ENCODE peak calls at places on chromosomes 4 and X, in four cellular contexts. W is right atrium auricular region, I is A673, P is Peyer's patch. U is an unnamed sample. For H3K4me1, the result is how much of the 10 kb centered on the place peaks cover.

GRCh38 chrX:270848-271367 is 10.3 kb upstream of the PLCXD1 start:
- DNase-seq in P (no peak), W (no peak), I (no peak), U (no peak)

GRCh38 chrX:53714580-53715335 is 28.2 kb upstream of the HUWE1 start:
- DNase-seq in P (no peak), W (no peak), I (no peak), U (no peak)

GRCh38 chr4:123898941-123899666 is 502.5 kb downstream of the SPRY1 start:
- DNase-seq in W (no peak), P (no peak), I (no peak), U (no peak)

GRCh38 chr4:5883916-5884315 is 9.0 kb downstream of the CRMP1 start:
- DNase-seq in I (no peak), P (no peak), W (no peak), U (no peak)

GRCh38 chrX:101062171-101062570 is 10.3 kb upstream of the TRMT2B start:
- DNase-seq in W (no peak), P (no peak), I (no peak), U (no peak)

GRCh38 chr4:56465599-56466295 is 1.7 kb upstream of the SRP72 start:
- DNase-seq in P (no peak), W (no peak), I (no peak), U (no peak)

GRCh38 chr4:33606951-33607350 is 2637.4 kb downstream of the ARAP2 start:
- DNase-seq in I (no peak), W (no peak), P (no peak), U (no peak)

GRCh38 chr4:68861057-68861456 is 45.3 kb downstream of the UGT2B10 start:
- DNase-seq in I (no peak), P (no peak), W (no peak), U (no peak)

GRCh38 chrX:123588723-123589122 is 144.1 kb downstream of the THOC2 start:
- DNase-seq in W (no peak), P (no peak), I (no peak), U (no peak)

GRCh38 chr4:11070813-11071212 is 357.9 kb downstream of the HS3ST1 start:
- DNase-seq in W (no peak), I (no peak), P (no peak), U (no peak)

GRCh38 chrX:63350551-63350950 is 581 bp downstream of the SPIN4 start:
- DNase-seq in P (peak), I (peak), W (no peak), U (peak)

GRCh38 chrX:23008431-23009099 is 8.8 kb downstream of the DDX53 start:
- DNase-seq in P (no peak), I (peak), W (no peak), U (no peak)

GRCh38 chrX:68763481-68763880 is 65.3 kb upstream of the EFNB1 start:
- DNase-seq in I (no peak), W (peak), P (no peak), U (no peak)

GRCh38 chr4:182014989-182015388 is 228.2 kb upstream of the TENM3 start:
- DNase-seq in I (no peak), W (no peak), P (no peak), U (no peak)

GRCh38 chr4:177047070-177047850 is 254.5 kb upstream of the VEGFC start:
- DNase-seq in P (peak), W (no peak), I (peak), U (peak)

GRCh38 chr4:13990596-13991589 is 363.4 kb upstream of the BOD1L1 start:
- DNase-seq in W (no peak), I (peak), P (no peak), U (no peak)

GRCh38 chrX:143853488-143853887 is 30.4 kb upstream of the UBE2NL start:
- DNase-seq in I (peak), P (no peak), W (no peak), U (no peak)

GRCh38 chr4:183388777-183389176 is 55.7 kb upstream of the CDKN2AIP start:
- DNase-seq in W (no peak), I (no peak), P (no peak), U (no peak)

GRCh38 chr4:179165862-179166261 is 1723.6 kb upstream of the AGA start:
- DNase-seq in W (no peak), I (no peak), P (no peak), U (no peak)

GRCh38 chr4:51963871-51964513 is 56.2 kb downstream of the LRRC66 start:
- DNase-seq in P (no peak), W (no peak), I (no peak), U (no peak)

GRCh38 chr4:113773014-113773413 is 11.5 kb upstream of the CAMK2D start:
- DNase-seq in W (no peak), I (no peak), P (no peak), U (no peak)

GRCh38 chr4:130808492-130808891 is 1712.5 kb downstream of the C4orf33 start:
- DNase-seq in I (peak), W (no peak), P (no peak), U (no peak)

GRCh38 chr4:162499478-162499877 is 335.7 kb upstream of the FSTL5 start:
- DNase-seq in W (no peak), I (peak), P (no peak), U (no peak)

GRCh38 chrX:18889982-18890381 is 93.9 kb downstream of the PHKA2 start:
- DNase-seq in I (no peak), W (no peak), P (no peak), U (no peak)

GRCh38 chr4:73430188-73430587 is 5.8 kb upstream of the AFP start:
- DNase-seq in W (no peak), P (no peak), I (no peak), U (no peak)

GRCh38 chrX:21855937-21856415 is at the start of gene YY2:
- DNase-seq in W (no peak), P (no peak), I (no peak), U (no peak)

GRCh38 chr4:88533937-88534750 is 10.6 kb upstream of the PYURF start:
- DNase-seq in I (peak), P (no peak), W (no peak), U (no peak)

GRCh38 chrX:127276326-127276725 is 456.8 kb downstream of the PRR32 start:
- DNase-seq in W (no peak), I (no peak), P (no peak), U (no peak)

GRCh38 chr4:155667538-155668511 is 1.2 kb downstream of the GUCY1A1 start:
- DNase-seq in I (peak), P (peak), W (peak), U (peak)

GRCh38 chr4:147760695-147761094 is 28.8 kb downstream of the ARHGAP10 start:
- DNase-seq in W (no peak), P (no peak), I (peak), U (no peak)

GRCh38 chr4:101078950-101079349 is 268.4 kb downstream of the PPP3CA start:
- DNase-seq in I (no peak), P (no peak), W (no peak), U (no peak)

GRCh38 chr4:140249351-140249750 is 95.4 kb upstream of the MAML3 start:
- DNase-seq in I (peak), W (no peak), P (no peak), U (no peak)

GRCh38 chr4:154018659-154019058 is 229.8 kb upstream of the SFRP2 start:
- DNase-seq in P (no peak), W (no peak), I (peak), U (no peak)

GRCh38 chr4:1501754-1502500 is 95.7 kb upstream of the NKX1-1 start:
- DNase-seq in I (peak), W (no peak), P (no peak), U (no peak)

GRCh38 chrX:20527458-20528099 is 260.9 kb upstream of the RPS6KA3 start:
- DNase-seq in P (no peak), W (no peak), I (peak), U (no peak)
- H3K4me1 ChIP-seq in P (under half), W (under half), I (under half), U (under half)

DNA sequence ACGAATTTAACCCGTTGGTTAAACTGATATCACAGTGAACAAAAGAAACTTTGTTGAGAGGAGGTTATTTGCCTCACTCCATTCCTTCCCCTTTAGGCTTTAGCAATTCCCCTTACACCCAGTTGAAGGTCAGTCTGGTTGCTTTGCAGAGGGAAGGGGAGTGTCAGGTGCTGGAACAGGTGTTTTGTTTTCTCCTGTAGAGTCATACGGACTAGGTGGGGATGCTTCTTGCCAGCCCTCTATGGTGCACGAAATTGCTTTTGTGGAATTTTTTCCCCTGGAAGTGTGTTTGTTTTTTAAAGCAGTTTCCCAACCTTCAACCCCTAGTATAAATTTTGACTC is 33.1 kb downstream of the DLG3 start:
- DNase-seq in W (no peak), I (no peak), P (no peak), U (no peak)
- H3K4me1 ChIP-seq in W (under half), I (under half), P (under half), U (under half)

GRCh38 chr4:2814627-2815026 is 21.7 kb downstream of the SH3BP2 start:
- DNase-seq in P (no peak), W (no peak), I (no peak), U (no peak)

GRCh38 chr4:2811830-2812599 is 19.1 kb downstream of the SH3BP2 start:
- DNase-seq in W (peak), I (no peak), P (no peak), U (peak)

GRCh38 chr4:2812600-2812932 is 19.7 kb downstream of the SH3BP2 start:
- DNase-seq in I (no peak), W (no peak), P (no peak), U (no peak)

GRCh38 chr4:2813446-2814405 is 20.8 kb downstream of the SH3BP2 start:
- DNase-seq in I (no peak), P (no peak), W (no peak), U (no peak)

DNA sequence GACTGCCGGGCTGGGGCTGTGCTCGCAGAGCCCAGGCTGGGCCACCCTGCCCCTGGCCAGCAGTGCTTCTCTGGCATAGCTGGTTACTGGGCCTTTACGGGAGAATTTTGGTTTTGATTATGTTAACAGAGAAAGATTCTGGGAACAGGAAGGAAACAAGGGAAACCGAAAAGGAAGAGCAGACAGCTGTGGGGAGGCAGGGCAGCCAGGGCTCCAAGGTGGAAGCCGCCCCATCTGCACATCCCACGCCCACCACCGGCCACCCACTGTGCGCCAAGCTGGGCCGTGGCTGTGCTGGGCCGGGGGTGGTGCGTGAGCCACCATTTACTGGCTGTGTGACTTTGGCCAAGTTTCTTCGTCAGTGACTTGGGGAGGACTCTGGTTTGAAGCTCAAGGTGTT is 20.1 kb downstream of the SH3BP2 start:
- DNase-seq in P (no peak), I (no peak), W (no peak), U (no peak)
- H3K4me1 ChIP-seq in P (under half), I (under half), W (half or more), U (under half)

GRCh38 chr4:58611012-58611411 is 1500.8 kb upstream of the IGFBP7 start:
- DNase-seq in P (no peak), I (no peak), W (no peak), U (no peak)
- H3K4me1 ChIP-seq in P (under half), I (under half), W (under half), U (under half)

DNA sequence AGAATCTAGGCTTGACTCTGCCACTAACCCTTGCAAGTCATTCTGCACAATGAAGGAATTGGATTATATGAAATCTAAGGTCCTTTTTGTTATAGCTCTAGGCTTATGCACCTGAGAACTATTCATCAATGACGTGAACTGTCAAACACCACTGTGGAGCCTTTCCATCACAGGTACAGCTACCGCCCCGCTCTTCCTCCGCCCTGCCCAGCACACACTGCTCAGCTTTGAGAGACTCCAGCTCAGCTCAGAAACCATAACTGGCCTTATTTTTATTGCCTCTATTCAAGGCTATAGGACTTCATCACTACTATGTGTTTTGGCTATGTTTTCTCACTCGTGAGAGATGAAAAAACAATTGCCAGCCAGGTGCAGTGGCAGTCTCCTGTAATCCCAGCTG is 88.2 kb upstream of the RPL34 start:
- DNase-seq in W (no peak), I (no peak), P (no peak), U (no peak)
- H3K4me1 ChIP-seq in W (under half), I (under half), P (under half), U (under half)

GRCh38 chr4:87025614-87026041 is 90.8 kb downstream of the AFF1 start:
- DNase-seq in I (no peak), W (no peak), P (no peak), U (peak)
- H3K4me1 ChIP-seq in I (under half), W (half or more), P (under half), U (under half)

GRCh38 chr4:16843831-16844508 is 54.5 kb downstream of the LDB2 start:
- DNase-seq in I (peak), W (no peak), P (no peak), U (no peak)
- H3K4me1 ChIP-seq in I (half or more), W (under half), P (under half), U (under half)